ENCODE peak calls at places on chromosome 17, in seven cellular contexts. One of them, this sample, is unnamed.

GRCh38 chr17:44794699-44795413 is 35.2 kb downstream of the GJC1 start:
- DNase-seq in hepatic stellate cell: peak
- DNase-seq in CD8-positive, alpha-beta memory T cell: no peak
- DNase-seq in Calu3: no peak
- DNase-seq in sciatic nerve: peak
- DNase-seq in WTC11: no peak
- DNase-seq in dorsolateral prefrontal cortex: no peak
- DNase-seq in this sample: peak

GRCh38 chr17:45784583-45785372 is 658 bp downstream of the CRHR1 start:
- DNase-seq in hepatic stellate cell: no peak
- DNase-seq in CD8-positive, alpha-beta memory T cell: peak
- DNase-seq in Calu3: peak
- DNase-seq in sciatic nerve: no peak
- DNase-seq in WTC11: peak
- DNase-seq in dorsolateral prefrontal cortex: peak
- DNase-seq in this sample: peak

GRCh38 chr17:21318439-21318838 is 33.9 kb downstream of the MAP2K3 start:
- DNase-seq in hepatic stellate cell: no peak
- DNase-seq in CD8-positive, alpha-beta memory T cell: no peak
- DNase-seq in Calu3: no peak
- DNase-seq in sciatic nerve: peak
- DNase-seq in WTC11: peak
- DNase-seq in dorsolateral prefrontal cortex: peak
- DNase-seq in this sample: no peak

GRCh38 chr17:9408381-9408780 is 167.2 kb downstream of the STX8 start:
- DNase-seq in hepatic stellate cell: no peak
- DNase-seq in CD8-positive, alpha-beta memory T cell: no peak
- DNase-seq in Calu3: no peak
- DNase-seq in sciatic nerve: no peak
- DNase-seq in WTC11: no peak
- DNase-seq in dorsolateral prefrontal cortex: no peak
- DNase-seq in this sample: no peak

GRCh38 chr17:46193246-46193625 is at the start of gene KANSL1:
- DNase-seq in hepatic stellate cell: peak
- DNase-seq in CD8-positive, alpha-beta memory T cell: peak
- DNase-seq in Calu3: peak
- DNase-seq in sciatic nerve: peak
- DNase-seq in WTC11: peak
- DNase-seq in dorsolateral prefrontal cortex: peak
- DNase-seq in this sample: peak

GRCh38 chr17:57955183-57955952 is at the start of gene CUEDC1:
- DNase-seq in hepatic stellate cell: peak
- DNase-seq in CD8-positive, alpha-beta memory T cell: peak
- DNase-seq in Calu3: peak
- DNase-seq in sciatic nerve: peak
- DNase-seq in WTC11: peak
- DNase-seq in dorsolateral prefrontal cortex: peak
- DNase-seq in this sample: peak

GRCh38 chr17:50627782-50628601 is 6.7 kb upstream of the ABCC3 start:
- DNase-seq in hepatic stellate cell: no peak
- DNase-seq in CD8-positive, alpha-beta memory T cell: no peak
- DNase-seq in Calu3: peak
- DNase-seq in sciatic nerve: no peak
- DNase-seq in WTC11: peak
- DNase-seq in dorsolateral prefrontal cortex: no peak
- DNase-seq in this sample: no peak

GRCh38 chr17:74994440-74994839 is 7.0 kb downstream of the CDR2L start:
- DNase-seq in hepatic stellate cell: no peak
- DNase-seq in CD8-positive, alpha-beta memory T cell: no peak
- DNase-seq in Calu3: no peak
- DNase-seq in sciatic nerve: no peak
- DNase-seq in WTC11: no peak
- DNase-seq in dorsolateral prefrontal cortex: no peak
- DNase-seq in this sample: no peak

GRCh38 chr17:77963441-77963840 is 4.9 kb downstream of the TNRC6C start:
- DNase-seq in hepatic stellate cell: peak
- DNase-seq in CD8-positive, alpha-beta memory T cell: peak
- DNase-seq in Calu3: no peak
- DNase-seq in sciatic nerve: no peak
- DNase-seq in WTC11: no peak
- DNase-seq in dorsolateral prefrontal cortex: peak
- DNase-seq in this sample: peak

GRCh38 chr17:57619061-57619937 is 125.8 kb downstream of the CCDC182 start:
- DNase-seq in hepatic stellate cell: no peak
- DNase-seq in CD8-positive, alpha-beta memory T cell: no peak
- DNase-seq in Calu3: no peak
- DNase-seq in sciatic nerve: no peak
- DNase-seq in WTC11: no peak
- DNase-seq in dorsolateral prefrontal cortex: no peak
- DNase-seq in this sample: no peak

GRCh38 chr17:31499771-31500554 is 108.5 kb downstream of the RAB11FIP4 start:
- DNase-seq in hepatic stellate cell: no peak
- DNase-seq in CD8-positive, alpha-beta memory T cell: no peak
- DNase-seq in Calu3: peak
- DNase-seq in sciatic nerve: no peak
- DNase-seq in WTC11: no peak
- DNase-seq in dorsolateral prefrontal cortex: peak
- DNase-seq in this sample: no peak

GRCh38 chr17:31680126-31680525 is 178.9 kb downstream of the COPRS start:
- DNase-seq in hepatic stellate cell: no peak
- DNase-seq in CD8-positive, alpha-beta memory T cell: no peak
- DNase-seq in Calu3: no peak
- DNase-seq in sciatic nerve: no peak
- DNase-seq in WTC11: no peak
- DNase-seq in dorsolateral prefrontal cortex: no peak
- DNase-seq in this sample: no peak

GRCh38 chr17:37576281-37576680 is 32.9 kb downstream of the SYNRG start:
- DNase-seq in hepatic stellate cell: no peak
- DNase-seq in CD8-positive, alpha-beta memory T cell: no peak
- DNase-seq in Calu3: no peak
- DNase-seq in sciatic nerve: no peak
- DNase-seq in WTC11: no peak
- DNase-seq in dorsolateral prefrontal cortex: no peak
- DNase-seq in this sample: no peak

GRCh38 chr17:73324711-73325526 is 13.1 kb upstream of the CDC42EP4 start:
- DNase-seq in hepatic stellate cell: no peak
- DNase-seq in CD8-positive, alpha-beta memory T cell: no peak
- DNase-seq in Calu3: no peak
- DNase-seq in sciatic nerve: no peak
- DNase-seq in WTC11: no peak
- DNase-seq in dorsolateral prefrontal cortex: no peak
- DNase-seq in this sample: no peak

GRCh38 chr17:77815127-77815905 is 143.2 kb upstream of the TNRC6C start:
- DNase-seq in hepatic stellate cell: no peak
- DNase-seq in CD8-positive, alpha-beta memory T cell: no peak
- DNase-seq in Calu3: no peak
- DNase-seq in sciatic nerve: no peak
- DNase-seq in WTC11: no peak
- DNase-seq in dorsolateral prefrontal cortex: no peak
- DNase-seq in this sample: no peak

GRCh38 chr17:33438136-33438535 is 145.0 kb upstream of the ASIC2 start:
- DNase-seq in hepatic stellate cell: no peak
- DNase-seq in CD8-positive, alpha-beta memory T cell: no peak
- DNase-seq in Calu3: no peak
- DNase-seq in sciatic nerve: no peak
- DNase-seq in WTC11: no peak
- DNase-seq in dorsolateral prefrontal cortex: no peak
- DNase-seq in this sample: no peak

GRCh38 chr17:13008461-13008860 is 9.4 kb downstream of the ELAC2 start:
- DNase-seq in hepatic stellate cell: no peak
- DNase-seq in CD8-positive, alpha-beta memory T cell: no peak
- DNase-seq in Calu3: no peak
- DNase-seq in sciatic nerve: no peak
- DNase-seq in WTC11: no peak
- DNase-seq in dorsolateral prefrontal cortex: no peak
- DNase-seq in this sample: no peak

GRCh38 chr17:27939489-27940465 is 46.6 kb upstream of the LYRM9 start:
- DNase-seq in hepatic stellate cell: no peak
- DNase-seq in CD8-positive, alpha-beta memory T cell: no peak
- DNase-seq in Calu3: no peak
- DNase-seq in sciatic nerve: no peak
- DNase-seq in WTC11: no peak
- DNase-seq in dorsolateral prefrontal cortex: no peak
- DNase-seq in this sample: no peak

GRCh38 chr17:66373944-66374817 is 71.8 kb downstream of the PRKCA start:
- DNase-seq in hepatic stellate cell: no peak
- DNase-seq in CD8-positive, alpha-beta memory T cell: peak
- DNase-seq in Calu3: peak
- DNase-seq in sciatic nerve: no peak
- DNase-seq in WTC11: no peak
- DNase-seq in dorsolateral prefrontal cortex: no peak
- DNase-seq in this sample: peak

GRCh38 chr17:2090210-2090641 is 35.3 kb downstream of the HIC1 start:
- DNase-seq in hepatic stellate cell: no peak
- DNase-seq in CD8-positive, alpha-beta memory T cell: no peak
- DNase-seq in Calu3: no peak
- DNase-seq in sciatic nerve: no peak
- DNase-seq in WTC11: no peak
- DNase-seq in dorsolateral prefrontal cortex: no peak
- DNase-seq in this sample: no peak

GRCh38 chr17:42459256-42459982 is 741 bp downstream of the ATP6V0A1 start:
- DNase-seq in hepatic stellate cell: peak
- DNase-seq in CD8-positive, alpha-beta memory T cell: no peak
- DNase-seq in Calu3: peak
- DNase-seq in sciatic nerve: peak
- DNase-seq in WTC11: peak
- DNase-seq in dorsolateral prefrontal cortex: peak
- DNase-seq in this sample: peak

GRCh38 chr17:44557653-44558285 is 485 bp downstream of the FZD2 start:
- DNase-seq in hepatic stellate cell: peak
- DNase-seq in CD8-positive, alpha-beta memory T cell: peak
- DNase-seq in Calu3: no peak
- DNase-seq in sciatic nerve: peak
- DNase-seq in WTC11: peak
- DNase-seq in dorsolateral prefrontal cortex: no peak
- DNase-seq in this sample: peak

GRCh38 chr17:1216209-1216937 is 36.6 kb upstream of the ABR start:
- DNase-seq in hepatic stellate cell: no peak
- DNase-seq in CD8-positive, alpha-beta memory T cell: no peak
- DNase-seq in Calu3: no peak
- DNase-seq in sciatic nerve: no peak
- DNase-seq in WTC11: no peak
- DNase-seq in dorsolateral prefrontal cortex: no peak
- DNase-seq in this sample: no peak

GRCh38 chr17:30207655-30208054 is 27.8 kb downstream of the SLC6A4 start:
- DNase-seq in hepatic stellate cell: no peak
- DNase-seq in CD8-positive, alpha-beta memory T cell: no peak
- DNase-seq in Calu3: no peak
- DNase-seq in sciatic nerve: no peak
- DNase-seq in WTC11: no peak
- DNase-seq in dorsolateral prefrontal cortex: no peak
- DNase-seq in this sample: no peak

GRCh38 chr17:41724476-41725030 is 9.9 kb downstream of the HAP1 start:
- DNase-seq in hepatic stellate cell: no peak
- DNase-seq in CD8-positive, alpha-beta memory T cell: no peak
- DNase-seq in Calu3: no peak
- DNase-seq in sciatic nerve: no peak
- DNase-seq in WTC11: no peak
- DNase-seq in dorsolateral prefrontal cortex: no peak
- DNase-seq in this sample: no peak

GRCh38 chr17:75237100-75238014 is 24.0 kb downstream of the GGA3 start:
- DNase-seq in hepatic stellate cell: no peak
- DNase-seq in CD8-positive, alpha-beta memory T cell: no peak
- DNase-seq in Calu3: no peak
- DNase-seq in sciatic nerve: no peak
- DNase-seq in WTC11: no peak
- DNase-seq in dorsolateral prefrontal cortex: no peak
- DNase-seq in this sample: no peak

This sample was measured in A673.